ENCODE peak calls at places on chromosomes 4 and X, in seven cellular contexts. One of them, this sample, is unnamed.

GRCh38 chr4:128176643-128177042 is 111.0 kb downstream of the PGRMC2 start:
- DNase-seq in A549: no peak
- DNase-seq in tibial nerve: no peak
- DNase-seq in Peyer's patch: no peak
- DNase-seq in sigmoid colon: no peak
- DNase-seq in heart left ventricle: no peak
- DNase-seq in testis: no peak
- DNase-seq in this sample: no peak

GRCh38 chr4:18394656-18395055 is 373.1 kb upstream of the LCORL start:
- DNase-seq in A549: no peak
- DNase-seq in tibial nerve: no peak
- DNase-seq in Peyer's patch: no peak
- DNase-seq in sigmoid colon: no peak
- DNase-seq in heart left ventricle: no peak
- DNase-seq in testis: no peak
- DNase-seq in this sample: no peak

GRCh38 chr4:150070464-150071170 is 7.6 kb upstream of the DCLK2 start:
- DNase-seq in A549: peak
- DNase-seq in tibial nerve: no peak
- DNase-seq in Peyer's patch: no peak
- DNase-seq in sigmoid colon: no peak
- DNase-seq in heart left ventricle: no peak
- DNase-seq in testis: no peak
- DNase-seq in this sample: no peak

GRCh38 chrX:6813836-6814370 is 279.0 kb upstream of the VCX3A start:
- DNase-seq in A549: no peak
- DNase-seq in tibial nerve: no peak
- DNase-seq in Peyer's patch: no peak
- DNase-seq in sigmoid colon: no peak
- DNase-seq in heart left ventricle: no peak
- DNase-seq in testis: no peak
- DNase-seq in this sample: no peak

GRCh38 chr4:6953751-6954380 is 44.2 kb downstream of the TBC1D14 start:
- DNase-seq in A549: no peak
- DNase-seq in tibial nerve: peak
- DNase-seq in Peyer's patch: no peak
- DNase-seq in sigmoid colon: peak
- DNase-seq in heart left ventricle: peak
- DNase-seq in testis: peak
- DNase-seq in this sample: peak

GRCh38 chrX:155179343-155179997 is 36.8 kb upstream of the VBP1 start:
- DNase-seq in A549: no peak
- DNase-seq in tibial nerve: no peak
- DNase-seq in Peyer's patch: no peak
- DNase-seq in sigmoid colon: no peak
- DNase-seq in heart left ventricle: no peak
- DNase-seq in testis: no peak
- DNase-seq in this sample: no peak

GRCh38 chrX:124018031-124018430 is 56.5 kb downstream of the STAG2 start:
- DNase-seq in A549: no peak
- DNase-seq in tibial nerve: no peak
- DNase-seq in Peyer's patch: no peak
- DNase-seq in sigmoid colon: no peak
- DNase-seq in heart left ventricle: no peak
- DNase-seq in testis: no peak
- DNase-seq in this sample: no peak

GRCh38 chr4:6123116-6123515 is 77.2 kb downstream of the JAKMIP1 start:
- DNase-seq in A549: no peak
- DNase-seq in tibial nerve: no peak
- DNase-seq in Peyer's patch: no peak
- DNase-seq in sigmoid colon: no peak
- DNase-seq in heart left ventricle: no peak
- DNase-seq in testis: no peak
- DNase-seq in this sample: no peak

GRCh38 chr4:25861951-25862410 is 807 bp downstream of the SEL1L3 start:
- DNase-seq in A549: peak
- DNase-seq in tibial nerve: no peak
- DNase-seq in Peyer's patch: peak
- DNase-seq in sigmoid colon: no peak
- DNase-seq in heart left ventricle: no peak
- DNase-seq in testis: peak
- DNase-seq in this sample: no peak

GRCh38 chrX:153438522-153438921 is 7.3 kb downstream of the TREX2 start:
- DNase-seq in A549: peak
- DNase-seq in tibial nerve: no peak
- DNase-seq in Peyer's patch: no peak
- DNase-seq in sigmoid colon: no peak
- DNase-seq in heart left ventricle: no peak
- DNase-seq in testis: peak
- DNase-seq in this sample: no peak

GRCh38 chr4:26238426-26238781 is 82.4 kb upstream of the RBPJ start:
- DNase-seq in A549: no peak
- DNase-seq in tibial nerve: no peak
- DNase-seq in Peyer's patch: no peak
- DNase-seq in sigmoid colon: no peak
- DNase-seq in heart left ventricle: no peak
- DNase-seq in testis: no peak
- DNase-seq in this sample: no peak

GRCh38 chrX:41563881-41564280 is 116.7 kb downstream of the NYX start:
- DNase-seq in A549: no peak
- DNase-seq in tibial nerve: no peak
- DNase-seq in Peyer's patch: no peak
- DNase-seq in sigmoid colon: no peak
- DNase-seq in heart left ventricle: no peak
- DNase-seq in testis: no peak
- DNase-seq in this sample: no peak

GRCh38 chrX:44343412-44343942 is at the start of gene EFHC2:
- DNase-seq in A549: peak
- DNase-seq in tibial nerve: peak
- DNase-seq in Peyer's patch: peak
- DNase-seq in sigmoid colon: peak
- DNase-seq in heart left ventricle: peak
- DNase-seq in testis: peak
- DNase-seq in this sample: peak

GRCh38 chr4:12458621-12459020 is 1025.5 kb downstream of the RAB28 start:
- DNase-seq in A549: no peak
- DNase-seq in tibial nerve: no peak
- DNase-seq in Peyer's patch: no peak
- DNase-seq in sigmoid colon: no peak
- DNase-seq in heart left ventricle: no peak
- DNase-seq in testis: no peak
- DNase-seq in this sample: no peak

GRCh38 chrX:113059714-113060113 is 219.1 kb upstream of the AMOT start:
- DNase-seq in A549: no peak
- DNase-seq in tibial nerve: no peak
- DNase-seq in Peyer's patch: no peak
- DNase-seq in sigmoid colon: no peak
- DNase-seq in heart left ventricle: no peak
- DNase-seq in testis: no peak
- DNase-seq in this sample: no peak

GRCh38 chr4:37827030-37827705 is 682 bp downstream of the PGM2 start:
- DNase-seq in A549: no peak
- DNase-seq in tibial nerve: no peak
- DNase-seq in Peyer's patch: peak
- DNase-seq in sigmoid colon: peak
- DNase-seq in heart left ventricle: peak
- DNase-seq in testis: peak
- DNase-seq in this sample: no peak

GRCh38 chrX:21657318-21658151 is 595 bp downstream of the KLHL34 start:
- DNase-seq in A549: no peak
- DNase-seq in tibial nerve: no peak
- DNase-seq in Peyer's patch: no peak
- DNase-seq in sigmoid colon: no peak
- DNase-seq in heart left ventricle: no peak
- DNase-seq in testis: no peak
- DNase-seq in this sample: no peak

GRCh38 chr4:72314869-72315268 is 254.2 kb downstream of the ADAMTS3 start:
- DNase-seq in A549: peak
- DNase-seq in tibial nerve: no peak
- DNase-seq in Peyer's patch: no peak
- DNase-seq in sigmoid colon: no peak
- DNase-seq in heart left ventricle: no peak
- DNase-seq in testis: no peak
- DNase-seq in this sample: no peak

GRCh38 chr4:146507607-146508006 is 14.1 kb downstream of the SLC10A7 start:
- DNase-seq in A549: no peak
- DNase-seq in tibial nerve: no peak
- DNase-seq in Peyer's patch: no peak
- DNase-seq in sigmoid colon: no peak
- DNase-seq in heart left ventricle: no peak
- DNase-seq in testis: no peak
- DNase-seq in this sample: no peak

GRCh38 chr4:71070015-71070414 is 76.6 kb downstream of the DCK start:
- DNase-seq in A549: no peak
- DNase-seq in tibial nerve: no peak
- DNase-seq in Peyer's patch: no peak
- DNase-seq in sigmoid colon: no peak
- DNase-seq in heart left ventricle: no peak
- DNase-seq in testis: no peak
- DNase-seq in this sample: no peak

GRCh38 chrX:28586891-28587635 is at the start of gene IL1RAPL1:
- DNase-seq in A549: peak
- DNase-seq in tibial nerve: no peak
- DNase-seq in Peyer's patch: no peak
- DNase-seq in sigmoid colon: no peak
- DNase-seq in heart left ventricle: no peak
- DNase-seq in testis: peak
- DNase-seq in this sample: no peak

GRCh38 chr4:51836531-51836930 is 6.4 kb upstream of the DCUN1D4 start:
- DNase-seq in A549: no peak
- DNase-seq in tibial nerve: no peak
- DNase-seq in Peyer's patch: no peak
- DNase-seq in sigmoid colon: no peak
- DNase-seq in heart left ventricle: no peak
- DNase-seq in testis: no peak
- DNase-seq in this sample: no peak

GRCh38 chr4:123750044-123750443 is 353.4 kb downstream of the SPRY1 start:
- DNase-seq in A549: no peak
- DNase-seq in tibial nerve: no peak
- DNase-seq in Peyer's patch: no peak
- DNase-seq in sigmoid colon: no peak
- DNase-seq in heart left ventricle: no peak
- DNase-seq in testis: no peak
- DNase-seq in this sample: no peak

GRCh38 chr4:6335040-6335590 is 65.5 kb downstream of the WFS1 start:
- DNase-seq in A549: no peak
- DNase-seq in tibial nerve: no peak
- DNase-seq in Peyer's patch: no peak
- DNase-seq in sigmoid colon: no peak
- DNase-seq in heart left ventricle: no peak
- DNase-seq in testis: no peak
- DNase-seq in this sample: no peak

DNA sequence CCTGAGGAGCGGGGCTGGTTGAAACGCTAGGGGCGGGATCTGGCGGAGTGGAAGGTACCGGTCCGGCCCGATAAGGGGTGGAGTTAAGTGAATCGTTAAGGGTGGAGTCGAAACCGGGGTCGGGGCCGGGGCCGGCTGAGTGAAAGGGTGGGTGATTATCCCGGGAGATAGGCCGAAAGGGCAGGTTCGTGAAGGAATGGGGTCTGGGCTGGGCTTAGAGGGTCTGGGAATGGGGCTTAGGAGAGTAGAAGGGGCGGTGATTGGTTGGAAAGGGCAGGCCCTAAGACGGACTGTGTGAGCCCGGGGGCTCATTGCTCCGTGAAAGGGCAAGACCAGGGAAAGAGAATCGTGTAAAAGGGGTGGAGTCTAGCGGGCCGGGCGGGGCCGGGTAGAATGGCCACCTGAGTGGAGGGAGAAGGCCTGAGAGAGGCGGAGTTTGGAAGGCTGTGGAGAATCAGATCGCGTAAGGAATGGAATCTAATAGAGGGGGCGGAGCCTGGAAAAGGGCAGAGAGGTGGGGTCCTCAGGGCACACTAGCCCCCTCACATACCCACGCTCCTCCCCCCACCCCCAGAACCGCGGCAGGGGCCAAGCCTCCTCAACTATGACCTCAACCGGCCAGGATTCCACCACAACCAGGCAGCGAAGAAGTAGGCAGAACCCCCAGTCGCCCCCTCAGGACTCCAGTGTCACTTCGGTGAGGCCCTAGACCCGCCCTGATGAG is 384 bp downstream of the HDAC6 start:
- DNase-seq in A549: peak
- DNase-seq in tibial nerve: peak
- DNase-seq in Peyer's patch: peak
- DNase-seq in sigmoid colon: peak
- DNase-seq in heart left ventricle: peak
- DNase-seq in testis: peak
- DNase-seq in this sample: peak
- TF ChIP-seq POLR2A in A549: peak
- TF ChIP-seq POLR2A in tibial nerve: no peak
- TF ChIP-seq POLR2A in Peyer's patch: peak
- TF ChIP-seq POLR2A in sigmoid colon: peak
- TF ChIP-seq POLR2A in heart left ventricle: no peak
- TF ChIP-seq POLR2A in testis: no peak
- TF ChIP-seq POLR2A in this sample: no peak

GRCh38 chr4:10716163-10716562 is 31.6 kb upstream of the CLNK start:
- DNase-seq in A549: no peak
- DNase-seq in tibial nerve: no peak
- DNase-seq in Peyer's patch: no peak
- DNase-seq in sigmoid colon: no peak
- DNase-seq in heart left ventricle: no peak
- DNase-seq in testis: no peak
- DNase-seq in this sample: no peak
- TF ChIP-seq CTCF in A549: no peak
- TF ChIP-seq CTCF in tibial nerve: no peak
- TF ChIP-seq CTCF in Peyer's patch: no peak
- TF ChIP-seq CTCF in sigmoid colon: no peak
- TF ChIP-seq CTCF in heart left ventricle: no peak
- TF ChIP-seq CTCF in testis: no peak
- TF ChIP-seq CTCF in this sample: no peak

GRCh38 chr4:182789588-182789987 is 127.6 kb downstream of the DCTD start:
- DNase-seq in A549: no peak
- DNase-seq in tibial nerve: no peak
- DNase-seq in Peyer's patch: no peak
- DNase-seq in sigmoid colon: no peak
- DNase-seq in heart left ventricle: no peak
- DNase-seq in testis: no peak
- DNase-seq in this sample: no peak
- H3K27ac ChIP-seq in A549: no peak
- H3K27ac ChIP-seq in tibial nerve: no peak
- H3K27ac ChIP-seq in Peyer's patch: no peak
- H3K27ac ChIP-seq in sigmoid colon: no peak
- H3K27ac ChIP-seq in heart left ventricle: no peak
- H3K27ac ChIP-seq in testis: no peak
- H3K27ac ChIP-seq in this sample: no peak

GRCh38 chr4:183727482-183727881 is 68.4 kb downstream of the TRAPPC11 start:
- DNase-seq in A549: no peak
- DNase-seq in tibial nerve: no peak
- DNase-seq in Peyer's patch: no peak
- DNase-seq in sigmoid colon: no peak
- DNase-seq in heart left ventricle: no peak
- DNase-seq in testis: no peak
- DNase-seq in this sample: no peak
- TF ChIP-seq POLR2A in A549: no peak
- TF ChIP-seq POLR2A in tibial nerve: no peak
- TF ChIP-seq POLR2A in Peyer's patch: no peak
- TF ChIP-seq POLR2A in sigmoid colon: no peak
- TF ChIP-seq POLR2A in heart left ventricle: no peak
- TF ChIP-seq POLR2A in testis: no peak
- TF ChIP-seq POLR2A in this sample: no peak

GRCh38 chr4:186002853-186003252 is 66.1 kb upstream of the TLR3 start:
- DNase-seq in A549: no peak
- DNase-seq in tibial nerve: no peak
- DNase-seq in Peyer's patch: no peak
- DNase-seq in sigmoid colon: no peak
- DNase-seq in heart left ventricle: no peak
- DNase-seq in testis: no peak
- DNase-seq in this sample: no peak
- TF ChIP-seq CTCF in A549: no peak
- TF ChIP-seq CTCF in tibial nerve: no peak
- TF ChIP-seq CTCF in Peyer's patch: no peak
- TF ChIP-seq CTCF in sigmoid colon: no peak
- TF ChIP-seq CTCF in heart left ventricle: no peak
- TF ChIP-seq CTCF in testis: no peak
- TF ChIP-seq CTCF in this sample: no peak